ENCODE peak calls at places on chromosomes 11 and 22, in seven cellular contexts. V is lower lobe of right lung, D is GM23248, L is heart right ventricle, J is aorta, G is PC-9, X is GM12878. A is an unnamed sample. For H3K36me3, the result is how much of the 10 kb centered on the place peaks cover.

GRCh38 chr22:19130959-19131684 is at the start of gene TSSK2:
- DNase-seq in V (no peak), D (no peak), L (no peak), J (no peak), G (no peak), X (no peak), A (no peak)

GRCh38 chr11:330694-331314 is 10.1 kb upstream of the IFITM3 start:
- DNase-seq in V (no peak), D (no peak), L (no peak), J (peak), G (no peak), X (no peak), A (no peak)

GRCh38 chr11:2445948-2446551 is 1.2 kb downstream of the KCNQ1 start:
- DNase-seq in V (peak), D (no peak), L (no peak), J (peak), G (no peak), X (no peak), A (no peak)

GRCh38 chr11:75667831-75668507 is 869 bp downstream of the MAP6 start:
- DNase-seq in V (peak), D (peak), L (peak), J (peak), G (no peak), X (no peak), A (peak)

GRCh38 chr22:46833228-46833627 is 70.8 kb downstream of the TBC1D22A start:
- DNase-seq in V (no peak), D (peak), L (no peak), J (peak), G (no peak), X (no peak), A (no peak)

GRCh38 chr11:8098361-8098760 is 17.4 kb downstream of the TUB start:
- DNase-seq in V (no peak), D (peak), L (no peak), J (no peak), G (no peak), X (no peak), A (no peak)

GRCh38 chr22:20090730-20091240 is 10.7 kb downstream of the DGCR8 start:
- DNase-seq in V (peak), D (no peak), L (no peak), J (peak), G (no peak), X (no peak), A (no peak)

GRCh38 chr11:65613091-65613928 is 711 bp downstream of the MAP3K11 start:
- DNase-seq in V (peak), D (peak), L (no peak), J (peak), G (no peak), X (no peak), A (no peak)

GRCh38 chr11:2509481-2510001 is 64.7 kb downstream of the KCNQ1 start:
- DNase-seq in V (peak), D (no peak), L (peak), J (peak), G (no peak), X (no peak), A (no peak)

GRCh38 chr22:35102663-35103062 is 36.7 kb downstream of the ISX start:
- DNase-seq in V (peak), D (peak), L (no peak), J (no peak), G (peak), X (no peak), A (no peak)

GRCh38 chr11:70027451-70027850 is 50.7 kb upstream of the ANO1 start:
- DNase-seq in V (no peak), D (no peak), L (no peak), J (no peak), G (no peak), X (no peak), A (no peak)

GRCh38 chr11:12968836-12969235 is 40.3 kb upstream of the RASSF10 start:
- DNase-seq in V (no peak), D (no peak), L (no peak), J (no peak), G (no peak), X (no peak), A (no peak)

GRCh38 chr11:18731949-18732821 is 6.2 kb upstream of the IGSF22 start:
- DNase-seq in V (no peak), D (peak), L (peak), J (peak), G (peak), X (peak), A (peak)

GRCh38 chr22:45212306-45212709 is 28.4 kb downstream of the KIAA0930 start:
- DNase-seq in V (peak), D (peak), L (peak), J (peak), G (peak), X (no peak), A (no peak)

GRCh38 chr22:20112623-20113511 is 3.0 kb upstream of the RANBP1 start:
- DNase-seq in V (peak), D (no peak), L (no peak), J (peak), G (no peak), X (no peak), A (no peak)

GRCh38 chr11:79011357-79011756 is 429.5 kb downstream of the TENM4 start:
- DNase-seq in V (no peak), D (no peak), L (no peak), J (no peak), G (no peak), X (no peak), A (no peak)

GRCh38 chr11:45104006-45104789 is 42.2 kb upstream of the PRDM11 start:
- DNase-seq in V (no peak), D (no peak), L (no peak), J (no peak), G (no peak), X (no peak), A (no peak)

GRCh38 chr22:48717883-48718817 is 1109.5 kb downstream of the BRD1 start:
- DNase-seq in V (no peak), D (no peak), L (no peak), J (peak), G (no peak), X (no peak), A (no peak)

GRCh38 chr11:3984896-3985295 is 109.7 kb upstream of the RRM1 start:
- DNase-seq in V (no peak), D (no peak), L (no peak), J (no peak), G (no peak), X (no peak), A (no peak)

GRCh38 chr22:37330200-37331033 is 48.1 kb downstream of the CYTH4 start:
- DNase-seq in V (no peak), D (peak), L (no peak), J (no peak), G (peak), X (no peak), A (no peak)

GRCh38 chr11:36507824-36508489 is 2.1 kb downstream of the TRAF6 start:
- DNase-seq in V (no peak), D (peak), L (no peak), J (no peak), G (no peak), X (no peak), A (no peak)

GRCh38 chr11:26418391-26418790 is 86.5 kb downstream of the ANO3 start:
- DNase-seq in V (no peak), D (peak), L (no peak), J (no peak), G (no peak), X (no peak), A (no peak)

GRCh38 chr11:10693509-10694071 is at the start of gene IRAG1:
- DNase-seq in V (peak), D (peak), L (peak), J (peak), G (no peak), X (no peak), A (no peak)

GRCh38 chr22:19962909-19963806 is 21.5 kb upstream of the TXNRD2 start:
- DNase-seq in V (peak), D (peak), L (no peak), J (peak), G (peak), X (no peak), A (peak)

GRCh38 chr11:20137637-20138036 is 22.6 kb downstream of the DBX1 start:
- DNase-seq in V (no peak), D (no peak), L (no peak), J (no peak), G (no peak), X (no peak), A (no peak)

GRCh38 chr11:114170226-114170625 is 110.7 kb downstream of the ZBTB16 start:
- DNase-seq in V (no peak), D (no peak), L (no peak), J (peak), G (no peak), X (no peak), A (no peak)

GRCh38 chr11:123755344-123755743 is 1.0 kb upstream of the OR6X1 start:
- DNase-seq in V (no peak), D (no peak), L (no peak), J (no peak), G (no peak), X (no peak), A (no peak)

GRCh38 chr22:24503137-24503850 is 8.2 kb downstream of the UPB1 start:
- DNase-seq in V (peak), D (peak), L (peak), J (no peak), G (peak), X (peak), A (peak)

GRCh38 chr11:10612217-10612862 is 43.9 kb upstream of the LYVE1 start:
- DNase-seq in V (no peak), D (no peak), L (no peak), J (no peak), G (no peak), X (no peak), A (no peak)

GRCh38 chr11:76592025-76592914 is 78.3 kb downstream of the LRRC32 start:
- DNase-seq in V (no peak), D (no peak), L (no peak), J (peak), G (no peak), X (no peak), A (no peak)

GRCh38 chr11:36376888-36377758 is 81.0 kb downstream of the PRR5L start:
- DNase-seq in V (peak), D (peak), L (peak), J (peak), G (peak), X (no peak), A (no peak)

GRCh38 chr11:57395905-57396623 is 5.6 kb upstream of the PRG2 start:
- DNase-seq in V (no peak), D (no peak), L (no peak), J (no peak), G (no peak), X (no peak), A (no peak)

GRCh38 chr11:127000291-127000968 is at the start of gene KIRREL3:
- DNase-seq in V (no peak), D (peak), L (no peak), J (peak), G (no peak), X (no peak), A (no peak)

GRCh38 chr11:86079421-86079820 is 10.5 kb upstream of the PICALM start:
- DNase-seq in V (no peak), D (no peak), L (no peak), J (no peak), G (no peak), X (no peak), A (no peak)

GRCh38 chr11:7516488-7516887 is 2.7 kb downstream of the PPFIBP2 start:
- DNase-seq in V (no peak), D (no peak), L (no peak), J (no peak), G (no peak), X (no peak), A (no peak)

GRCh38 chr11:9855579-9856260 is 191.8 kb downstream of the SWAP70 start:
- DNase-seq in V (no peak), D (peak), L (no peak), J (no peak), G (no peak), X (peak), A (no peak)

GRCh38 chr22:43378011-43378704 is 33.7 kb upstream of the MPPED1 start:
- DNase-seq in V (peak), D (peak), L (no peak), J (peak), G (no peak), X (peak), A (no peak)

GRCh38 chr11:57751676-57752253 is at the start of gene BTBD18:
- DNase-seq in V (no peak), D (peak), L (peak), J (no peak), G (peak), X (no peak), A (peak)

DNA sequence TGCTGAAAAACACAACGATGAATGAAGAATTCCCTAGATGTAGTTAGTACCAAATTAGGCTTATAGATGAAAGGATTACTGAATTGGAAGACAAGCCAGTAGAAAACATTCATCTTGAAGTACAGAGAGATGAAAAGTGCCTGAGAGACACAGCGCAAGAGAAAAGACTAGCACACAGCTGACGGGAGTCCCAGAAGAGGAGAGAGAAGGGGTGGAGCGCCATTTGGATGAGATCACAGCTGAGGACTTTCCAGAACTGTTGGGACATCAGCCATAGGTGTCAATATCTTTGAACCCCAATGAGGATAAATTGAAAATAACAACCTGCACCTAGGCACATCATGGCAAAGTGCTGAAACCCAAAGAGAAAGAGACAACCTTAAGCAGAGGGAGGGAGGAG is 25.2 kb downstream of the ALG12 start:
- DNase-seq in V (no peak), D (no peak), L (no peak), J (no peak), G (no peak), X (no peak), A (no peak)
- H3K36me3 ChIP-seq in V (under half), D (under half), L (under half), J (under half), G (under half), X (under half), A (under half)

GRCh38 chr22:31897842-31898241 is 46.5 kb upstream of the YWHAH start:
- DNase-seq in V (no peak), D (no peak), L (no peak), J (peak), G (no peak), X (no peak), A (no peak)

GRCh38 chr22:31898911-31899310 is 45.4 kb upstream of the YWHAH start:
- DNase-seq in V (no peak), D (no peak), L (no peak), J (peak), G (no peak), X (no peak), A (no peak)

GRCh38 chr22:31898406-31898805 is 45.9 kb upstream of the YWHAH start:
- DNase-seq in V (no peak), D (no peak), L (no peak), J (no peak), G (no peak), X (no peak), A (no peak)

GRCh38 chr22:31899661-31900060 is 44.7 kb upstream of the YWHAH start:
- DNase-seq in V (no peak), D (no peak), L (no peak), J (peak), G (no peak), X (no peak), A (no peak)

DNA sequence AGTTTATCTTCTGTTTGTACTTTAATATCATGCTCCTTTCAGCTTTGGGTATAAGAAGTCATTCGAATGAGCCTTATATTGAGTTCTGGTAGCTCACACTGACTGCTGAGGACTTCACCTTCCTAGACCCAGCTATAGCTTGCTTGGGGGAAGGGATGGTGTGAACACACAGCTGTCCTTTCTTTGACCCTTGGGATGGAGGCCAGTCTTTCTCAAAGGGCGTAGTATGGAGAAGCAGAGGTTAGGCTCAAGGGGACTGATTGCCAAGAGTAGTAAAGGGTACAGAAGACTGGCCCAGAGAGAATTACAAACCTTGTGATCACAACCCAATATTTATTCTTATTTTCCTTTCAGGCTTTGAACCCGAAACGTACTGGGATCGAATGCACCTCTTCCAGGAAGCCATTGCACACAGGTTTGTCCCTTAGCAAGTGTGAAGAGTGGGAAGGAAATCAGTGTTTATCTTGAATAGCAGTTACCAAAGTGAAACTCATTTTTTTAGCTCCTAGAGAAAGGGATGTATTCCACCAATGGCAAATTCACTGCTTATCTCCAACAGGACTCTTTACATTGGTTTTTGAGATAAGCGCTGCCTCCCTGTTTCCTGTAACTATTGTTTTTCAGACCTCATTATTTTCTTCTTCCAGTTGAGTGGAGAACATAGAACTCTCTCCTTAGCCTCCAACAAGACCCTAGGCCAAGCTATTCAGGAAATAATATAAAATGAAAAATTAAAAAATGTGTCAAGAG is 42.8 kb upstream of the YWHAH start:
- DNase-seq in V (no peak), D (no peak), L (no peak), J (peak), G (no peak), X (no peak), A (no peak)
- H3K36me3 ChIP-seq in V (half or more), D (under half), L (under half), J (under half), G (under half), X (under half), A (under half)

DNA sequence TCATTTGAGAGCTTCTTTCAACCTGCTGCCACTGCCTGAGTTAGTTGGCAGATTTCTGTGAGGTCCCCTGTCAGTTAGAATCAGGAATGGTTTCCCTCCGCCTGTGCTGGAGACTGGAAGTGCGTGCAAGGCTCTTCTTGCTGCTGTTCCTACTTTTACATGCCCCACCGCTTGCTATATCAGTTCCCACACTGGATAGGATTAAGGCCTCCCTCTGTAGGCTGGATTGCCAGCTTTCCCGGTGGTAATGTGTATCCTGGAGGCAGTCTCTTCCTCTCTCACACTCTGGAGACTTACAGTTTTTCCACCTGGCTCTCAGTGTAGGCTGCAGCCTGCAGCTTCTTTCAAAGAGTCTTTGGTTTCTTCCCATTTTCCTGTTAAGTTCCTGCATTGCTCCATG is 66.5 kb downstream of the ARHGAP42 start:
- DNase-seq in V (no peak), D (no peak), L (no peak), J (no peak), G (no peak), X (no peak), A (no peak)
- H3K36me3 ChIP-seq in V (under half), D (under half), L (under half), J (under half), G (under half), X (under half), A (under half)

DNA sequence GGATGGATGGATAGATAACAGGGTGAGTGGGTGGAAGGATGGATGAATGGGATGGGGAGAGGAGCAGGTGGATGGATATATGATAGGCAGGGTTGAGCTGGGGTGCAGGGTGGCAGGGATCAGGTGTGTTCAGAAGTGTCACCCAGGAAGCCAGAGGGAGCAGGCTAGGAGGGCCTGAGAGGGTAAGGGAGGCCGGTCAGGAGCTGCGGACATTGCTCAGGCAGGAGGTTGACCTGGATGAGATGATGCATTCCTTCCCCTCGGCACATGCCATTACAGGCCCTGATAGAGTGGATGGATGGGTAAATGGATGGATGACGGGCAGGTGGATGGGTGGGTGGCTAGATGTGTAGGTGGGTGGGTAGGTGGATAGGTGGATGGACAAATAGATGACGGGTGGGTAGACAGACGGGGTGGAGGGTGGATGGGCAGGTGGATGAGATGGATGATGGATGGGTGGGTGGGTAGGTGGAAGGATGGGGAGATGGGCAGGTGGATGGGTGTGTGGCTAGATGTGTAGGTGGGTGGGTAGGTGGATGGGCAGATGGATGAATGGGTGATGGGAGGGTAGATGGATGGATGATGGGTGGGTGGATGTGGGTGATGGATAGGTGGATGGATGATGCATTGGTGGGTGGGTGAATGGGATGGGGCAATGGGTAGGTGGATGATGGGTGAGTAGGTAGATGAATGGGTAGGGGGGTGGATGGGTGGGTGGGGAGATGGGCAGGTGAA is 8.0 kb downstream of the DHCR7 start:
- DNase-seq in V (no peak), D (no peak), L (no peak), J (no peak), G (no peak), X (no peak), A (no peak)
- H3K36me3 ChIP-seq in V (half or more), D (under half), L (under half), J (under half), G (under half), X (under half), A (under half)

DNA sequence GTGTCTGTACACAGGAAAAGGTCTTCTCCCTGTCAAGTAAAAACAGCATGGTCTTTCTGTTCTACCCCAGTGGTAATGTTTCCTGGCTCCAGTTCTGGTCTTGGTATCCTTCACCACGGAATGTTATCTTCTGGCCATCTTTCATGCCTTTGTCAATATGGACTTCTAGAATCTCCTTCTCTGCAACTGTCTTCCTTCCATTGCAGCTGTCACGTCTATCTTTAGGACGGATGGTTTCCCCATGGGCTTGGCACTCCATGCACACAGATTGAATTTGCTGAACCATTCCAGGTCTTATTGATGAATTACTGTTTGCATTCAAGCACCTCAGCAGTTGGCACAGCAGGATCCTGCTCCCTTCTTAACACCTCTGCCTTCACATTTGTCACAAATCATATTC is 44.9 kb upstream of the SLC25A18 start:
- DNase-seq in V (no peak), D (no peak), L (no peak), J (no peak), G (no peak), X (no peak), A (no peak)
- H3K36me3 ChIP-seq in V (under half), D (under half), L (under half), J (under half), G (under half), X (under half), A (under half)

A was measured in prostate gland.